ENCODE peak calls at places on chromosomes 12 and 14, in five cellular contexts. One of them, this sample, is unnamed.
A peak's percentile ranks its signal among the peaks of the same experiment; 100 is the strongest.

GRCh38 chr12:49535921-49536525 is 2.8 kb upstream of the KCNH3 start:
- DNase-seq in A673: no peak
- DNase-seq in activated CD4-positive, alpha-beta T cell treated with anti-CD3 and anti-CD28 coated beads for 48 hours: no peak
- DNase-seq in stimulated activated CD8-positive, alpha-beta memory T cell treated with anti-CD3 and anti-CD28 coated beads, Interleukin-15, amount 100 ng/mL, for 1 hour: no peak
- DNase-seq in A549: no peak
- DNase-seq in this sample: no peak

GRCh38 chr14:30550335-30550734 is 8.6 kb upstream of the G2E3 start:
- DNase-seq in stimulated activated CD8-positive, alpha-beta memory T cell treated with anti-CD3 and anti-CD28 coated beads, Interleukin-15, amount 100 ng/mL, for 1 hour: no peak
- DNase-seq in A549: no peak
- DNase-seq in activated CD4-positive, alpha-beta T cell treated with anti-CD3 and anti-CD28 coated beads for 48 hours: no peak
- DNase-seq in A673: no peak
- DNase-seq in this sample: no peak

GRCh38 chr12:43976027-43976426 is 140.1 kb downstream of the TMEM117 start:
- DNase-seq in A673: no peak
- DNase-seq in activated CD4-positive, alpha-beta T cell treated with anti-CD3 and anti-CD28 coated beads for 48 hours: no peak
- DNase-seq in stimulated activated CD8-positive, alpha-beta memory T cell treated with anti-CD3 and anti-CD28 coated beads, Interleukin-15, amount 100 ng/mL, for 1 hour: no peak
- DNase-seq in A549: no peak
- DNase-seq in this sample: no peak

GRCh38 chr12:52582971-52583456 is 9.4 kb upstream of the KRT74 start:
- DNase-seq in A549: peak; percentile 88
- DNase-seq in stimulated activated CD8-positive, alpha-beta memory T cell treated with anti-CD3 and anti-CD28 coated beads, Interleukin-15, amount 100 ng/mL, for 1 hour: peak; percentile 43
- DNase-seq in A673: peak; percentile 75
- DNase-seq in activated CD4-positive, alpha-beta T cell treated with anti-CD3 and anti-CD28 coated beads for 48 hours: peak; percentile 70
- DNase-seq in this sample: no peak

GRCh38 chr14:103314496-103315277 is 19.4 kb upstream of the EIF5 start:
- DNase-seq in A549: no peak
- DNase-seq in stimulated activated CD8-positive, alpha-beta memory T cell treated with anti-CD3 and anti-CD28 coated beads, Interleukin-15, amount 100 ng/mL, for 1 hour: no peak
- DNase-seq in A673: no peak
- DNase-seq in activated CD4-positive, alpha-beta T cell treated with anti-CD3 and anti-CD28 coated beads for 48 hours: no peak
- DNase-seq in this sample: no peak

GRCh38 chr14:31340297-31341063 is 79.9 kb downstream of the HEATR5A start:
- DNase-seq in activated CD4-positive, alpha-beta T cell treated with anti-CD3 and anti-CD28 coated beads for 48 hours: no peak
- DNase-seq in stimulated activated CD8-positive, alpha-beta memory T cell treated with anti-CD3 and anti-CD28 coated beads, Interleukin-15, amount 100 ng/mL, for 1 hour: no peak
- DNase-seq in A549: no peak
- DNase-seq in A673: no peak
- DNase-seq in this sample: no peak

GRCh38 chr12:99282086-99282485 is 365.5 kb upstream of the GARIN6 start:
- DNase-seq in A673: no peak
- DNase-seq in stimulated activated CD8-positive, alpha-beta memory T cell treated with anti-CD3 and anti-CD28 coated beads, Interleukin-15, amount 100 ng/mL, for 1 hour: no peak
- DNase-seq in activated CD4-positive, alpha-beta T cell treated with anti-CD3 and anti-CD28 coated beads for 48 hours: no peak
- DNase-seq in A549: no peak
- DNase-seq in this sample: no peak

GRCh38 chr12:90499793-90500192 is 455.2 kb downstream of the CCER1 start:
- DNase-seq in stimulated activated CD8-positive, alpha-beta memory T cell treated with anti-CD3 and anti-CD28 coated beads, Interleukin-15, amount 100 ng/mL, for 1 hour: no peak
- DNase-seq in A549: no peak
- DNase-seq in activated CD4-positive, alpha-beta T cell treated with anti-CD3 and anti-CD28 coated beads for 48 hours: no peak
- DNase-seq in A673: no peak
- DNase-seq in this sample: no peak

GRCh38 chr12:108324678-108325358 is 14.3 kb downstream of the CMKLR1 start:
- DNase-seq in activated CD4-positive, alpha-beta T cell treated with anti-CD3 and anti-CD28 coated beads for 48 hours: no peak
- DNase-seq in stimulated activated CD8-positive, alpha-beta memory T cell treated with anti-CD3 and anti-CD28 coated beads, Interleukin-15, amount 100 ng/mL, for 1 hour: no peak
- DNase-seq in A549: no peak
- DNase-seq in A673: no peak
- DNase-seq in this sample: no peak

GRCh38 chr14:56133547-56133946 is 15.3 kb downstream of the PELI2 start:
- DNase-seq in activated CD4-positive, alpha-beta T cell treated with anti-CD3 and anti-CD28 coated beads for 48 hours: no peak
- DNase-seq in A673: no peak
- DNase-seq in stimulated activated CD8-positive, alpha-beta memory T cell treated with anti-CD3 and anti-CD28 coated beads, Interleukin-15, amount 100 ng/mL, for 1 hour: no peak
- DNase-seq in A549: no peak
- DNase-seq in this sample: no peak

GRCh38 chr14:84969501-84969900 is 560.4 kb upstream of the FLRT2 start:
- DNase-seq in stimulated activated CD8-positive, alpha-beta memory T cell treated with anti-CD3 and anti-CD28 coated beads, Interleukin-15, amount 100 ng/mL, for 1 hour: no peak
- DNase-seq in A549: no peak
- DNase-seq in activated CD4-positive, alpha-beta T cell treated with anti-CD3 and anti-CD28 coated beads for 48 hours: no peak
- DNase-seq in A673: no peak
- DNase-seq in this sample: no peak

GRCh38 chr12:105733579-105733978 is 403.1 kb downstream of the C12orf75 start:
- DNase-seq in A673: no peak
- DNase-seq in A549: no peak
- DNase-seq in activated CD4-positive, alpha-beta T cell treated with anti-CD3 and anti-CD28 coated beads for 48 hours: no peak
- DNase-seq in stimulated activated CD8-positive, alpha-beta memory T cell treated with anti-CD3 and anti-CD28 coated beads, Interleukin-15, amount 100 ng/mL, for 1 hour: no peak
- DNase-seq in this sample: no peak

This sample was measured in CD4-positive, CD25-positive, alpha-beta regulatory T cell.